ENCODE peak calls at places on chromosomes 11 and 22, in eight cellular contexts. B is A172; Z is SJSA1; Y is GM04503; O is kidney epithelial cell; D is cardiac fibroblast; F is T-helper 9 cell; K is stimulated activated CD4-positive, alpha-beta T cell treated with anti-CD3 and anti-CD28 coated beads, Interleukin-12 subunit alpha, Interleukin-12 subunit beta, amount 100 ng/mL, for 4 hours. Q is an unnamed sample.

GRCh38 chr22:40332319-40332781 is 13.9 kb upstream of the ADSL start:
- DNase-seq in Y (no peak), D (peak), O (no peak), F (no peak), Z (peak), B (no peak), K (no peak), Q (peak)

GRCh38 chr11:61626580-61627380 is 45.9 kb upstream of the SYT7 start:
- DNase-seq in O (no peak), Y (no peak), Z (no peak), K (no peak), D (peak), F (no peak), B (peak), Q (no peak)

GRCh38 chr11:126317681-126318641 is 14.1 kb downstream of the DCPS start:
- DNase-seq in Y (peak), O (no peak), D (peak), K (no peak), F (no peak), B (peak), Z (peak), Q (peak)

GRCh38 chr22:46500201-46500600 is 37.2 kb downstream of the CELSR1 start:
- DNase-seq in Z (no peak), D (no peak), Y (no peak), B (no peak), O (no peak), F (no peak), K (no peak), Q (no peak)

GRCh38 chr11:66339163-66339675 is 3.0 kb upstream of the RIN1 start:
- DNase-seq in O (no peak), B (no peak), Y (no peak), K (no peak), D (no peak), F (no peak), Z (no peak), Q (no peak)

GRCh38 chr11:2206291-2206690 is 34.7 kb upstream of the TH start:
- DNase-seq in F (no peak), Y (no peak), O (no peak), Z (peak), K (no peak), B (no peak), D (no peak), Q (no peak)

GRCh38 chr22:42304021-42304790 is 33.8 kb upstream of the TCF20 start:
- DNase-seq in O (no peak), Z (no peak), F (no peak), B (no peak), Y (no peak), K (no peak), D (no peak), Q (no peak)

GRCh38 chr11:96098511-96099241 is 174.8 kb upstream of the MTMR2 start:
- DNase-seq in Z (no peak), O (no peak), Y (no peak), K (no peak), B (no peak), D (peak), F (no peak), Q (no peak)

GRCh38 chr11:121328213-121328966 is 35.8 kb downstream of the SC5D start:
- DNase-seq in K (peak), D (no peak), F (peak), Y (no peak), O (no peak), B (no peak), Z (no peak), Q (no peak)

GRCh38 chr22:19799322-19800190 is 39.0 kb downstream of the TBX1 start:
- DNase-seq in F (no peak), D (peak), Y (peak), B (peak), O (no peak), K (no peak), Z (peak), Q (peak)

GRCh38 chr11:109155291-109155690 is 266.7 kb upstream of the C11orf87 start:
- DNase-seq in F (no peak), Y (no peak), O (no peak), B (no peak), K (no peak), Z (no peak), D (no peak), Q (no peak)

GRCh38 chr22:30870451-30871345 is 97.9 kb downstream of the MORC2 start:
- DNase-seq in O (no peak), Z (peak), F (no peak), Y (no peak), B (no peak), K (no peak), D (no peak), Q (no peak)

GRCh38 chr22:30198152-30198845 is 48.3 kb downstream of the LIF start:
- DNase-seq in F (no peak), Z (peak), K (no peak), B (no peak), D (peak), Y (no peak), O (no peak), Q (no peak)

GRCh38 chr11:23976369-23976768 is 520.5 kb upstream of the LUZP2 start:
- DNase-seq in F (no peak), Z (no peak), K (no peak), O (no peak), D (peak), B (no peak), Y (peak), Q (no peak)

GRCh38 chr11:73981051-73981805 is 1.4 kb downstream of the UCP2 start:
- DNase-seq in K (no peak), F (no peak), D (no peak), Y (no peak), O (no peak), B (no peak), Z (no peak), Q (no peak)

GRCh38 chr22:38925571-38926041 is 31.8 kb upstream of the APOBEC3A start:
- DNase-seq in K (no peak), B (peak), D (no peak), F (no peak), Z (no peak), Y (no peak), O (no peak), Q (no peak)

GRCh38 chr22:49566141-49566541 is 261.5 kb downstream of the BRD1 start:
- DNase-seq in D (no peak), B (no peak), Z (peak), Y (no peak), O (no peak), K (no peak), F (no peak), Q (no peak)

GRCh38 chr11:28090052-28090749 is 17.8 kb downstream of the KIF18A start:
- DNase-seq in D (peak), Y (no peak), Z (no peak), K (no peak), F (no peak), B (no peak), O (no peak), Q (no peak)

GRCh38 chr22:28925916-28926315 is 42.5 kb downstream of the ZNRF3 start:
- DNase-seq in K (no peak), F (no peak), Y (no peak), O (no peak), B (no peak), Z (no peak), D (no peak), Q (no peak)

GRCh38 chr22:23271597-23271908 is 91.2 kb downstream of the BCR start:
- DNase-seq in Z (no peak), K (no peak), D (no peak), B (no peak), Y (no peak), F (no peak), O (no peak), Q (no peak)

GRCh38 chr11:13717331-13717730 is 48.9 kb downstream of the FAR1 start:
- DNase-seq in Y (peak), D (peak), Z (peak), F (no peak), O (peak), B (peak), K (no peak), Q (peak)

GRCh38 chr22:36417281-36417686 is 29.5 kb upstream of the MYH9 start:
- DNase-seq in Z (peak), Y (no peak), K (no peak), B (peak), O (no peak), D (no peak), F (no peak), Q (no peak)

GRCh38 chr11:94546886-94547285 is 3.2 kb downstream of the FUT4 start:
- DNase-seq in F (no peak), D (no peak), Y (no peak), B (no peak), O (no peak), K (no peak), Z (no peak), Q (no peak)

GRCh38 chr22:46959369-46959768 is 196.9 kb downstream of the TBC1D22A start:
- DNase-seq in D (no peak), O (no peak), K (no peak), Z (no peak), B (no peak), F (no peak), Y (no peak), Q (no peak)

GRCh38 chr22:28424427-28425080 is 255.1 kb downstream of the TTC28 start:
- DNase-seq in O (no peak), B (no peak), K (no peak), F (no peak), Z (no peak), D (peak), Y (peak), Q (no peak)

GRCh38 chr11:123653997-123654565 is 343 bp downstream of the SCN3B start:
- DNase-seq in Z (peak), B (peak), D (peak), K (peak), O (peak), Y (no peak), F (no peak), Q (peak)

GRCh38 chr11:60762851-60763691 is 6.4 kb downstream of the MS4A15 start:
- DNase-seq in Z (no peak), F (no peak), B (no peak), K (no peak), O (no peak), Y (no peak), D (no peak), Q (no peak)

GRCh38 chr11:59962103-59962474 is 1.7 kb upstream of the OOSP4A start:
- DNase-seq in D (no peak), B (no peak), O (no peak), Z (no peak), K (no peak), F (no peak), Y (no peak), Q (no peak)

GRCh38 chr11:130511765-130512164 is 63.3 kb downstream of the ADAMTS15 start:
- DNase-seq in F (no peak), O (no peak), B (no peak), K (no peak), D (no peak), Z (no peak), Y (no peak), Q (no peak)

GRCh38 chr11:114193730-114194674 is 102.2 kb upstream of the NNMT start:
- DNase-seq in Y (no peak), F (no peak), B (no peak), O (no peak), K (no peak), Z (no peak), D (peak), Q (no peak)

GRCh38 chr22:44523981-44524759 is 26.1 kb upstream of the RTL6 start:
- DNase-seq in D (peak), B (peak), O (peak), Y (peak), F (no peak), Z (peak), K (no peak), Q (peak)

GRCh38 chr22:50304528-50305392 is 2.7 kb downstream of the PLXNB2 start:
- DNase-seq in K (no peak), O (no peak), F (no peak), B (peak), Z (no peak), Y (no peak), D (peak), Q (no peak)

GRCh38 chr11:132604446-132604845 is 927.9 kb downstream of the OPCML start:
- DNase-seq in Z (no peak), O (peak), D (peak), Y (peak), B (peak), F (no peak), K (no peak), Q (no peak)

Q was measured in amniotic stem cell.